ENCODE peak calls at places on chromosomes 4 and X, in nine cellular contexts. D, N, W, R, K, F, J, Y and S are unnamed samples.

GRCh38 chr4:155759372-155760252 is 791 bp downstream of the GUCY1B1 start:
- DNase-seq in D (no peak), N (peak; percentile 23), W (peak; percentile 84), R (peak; percentile 25), K (peak; percentile 48), F (peak; percentile 86), J (no peak), Y (peak; percentile 69), S (peak; percentile 66)

GRCh38 chr4:128241425-128241913 is 46.1 kb downstream of the PGRMC2 start:
- DNase-seq in D (no peak), N (no peak), W (peak; percentile 12), R (no peak), K (no peak), F (no peak), J (no peak), Y (no peak), S (no peak)

GRCh38 chrX:130645955-130646583 is 244.3 kb downstream of the RBMX2 start:
- DNase-seq in D (no peak), N (no peak), W (no peak), R (no peak), K (no peak), F (no peak), J (no peak), Y (no peak), S (no peak)

GRCh38 chr4:53676402-53676871 is 85.2 kb upstream of the LNX1 start:
- DNase-seq in D (no peak), N (no peak), W (no peak), R (no peak), K (no peak), F (no peak), J (no peak), Y (no peak), S (no peak)

GRCh38 chr4:184118516-184118915 is 99.2 kb downstream of the ENPP6 start:
- DNase-seq in D (no peak), N (no peak), W (no peak), R (no peak), K (peak; percentile 21), F (no peak), J (no peak), Y (peak; percentile 35), S (no peak)

GRCh38 chr4:88999392-88999791 is 57.6 kb downstream of the FAM13A start:
- DNase-seq in D (no peak), N (no peak), W (no peak), R (no peak), K (no peak), F (no peak), J (no peak), Y (no peak), S (no peak)

GRCh38 chr4:108313546-108314339 is 145.0 kb upstream of the LEF1 start:
- DNase-seq in D (no peak), N (no peak), W (no peak), R (no peak), K (no peak), F (no peak), J (no peak), Y (no peak), S (no peak)

GRCh38 chrX:38973327-38973726 is 172.1 kb downstream of the MID1IP1 start:
- DNase-seq in D (no peak), N (no peak), W (no peak), R (no peak), K (no peak), F (no peak), J (no peak), Y (no peak), S (no peak)

GRCh38 chr4:144712775-144713174 is 66.8 kb downstream of the HHIP start:
- DNase-seq in D (no peak), N (no peak), W (no peak), R (no peak), K (no peak), F (no peak), J (no peak), Y (no peak), S (no peak)

GRCh38 chrX:14027031-14027430 is 2.7 kb downstream of the GEMIN8 start:
- DNase-seq in D (no peak), N (peak; percentile 25), W (no peak), R (peak; percentile 33), K (no peak), F (no peak), J (no peak), Y (no peak), S (no peak)

GRCh38 chr4:150117094-150117493 is 38.8 kb downstream of the DCLK2 start:
- DNase-seq in D (no peak), N (no peak), W (no peak), R (no peak), K (no peak), F (no peak), J (no peak), Y (no peak), S (peak; percentile 74)

GRCh38 chr4:10115657-10116624 is 658 bp downstream of the WDR1 start:
- DNase-seq in D (peak; percentile 84), N (peak; percentile 78), W (peak; percentile 74), R (no peak), K (peak; percentile 66), F (peak; percentile 93), J (peak; percentile 57), Y (peak; percentile 69), S (peak; percentile 56)

GRCh38 chr4:141021397-141022194 is 111.7 kb downstream of the RNF150 start:
- DNase-seq in D (no peak), N (no peak), W (no peak), R (no peak), K (no peak), F (no peak), J (no peak), Y (peak; percentile 51), S (no peak)
- H3K27ac ChIP-seq in D (no peak overlapping the region), N (no peak overlapping the region), W (peak overlapping the region; percentile 100), R (no peak overlapping the region), K (peak overlapping the region; percentile 77), F (no peak overlapping the region), J (no peak overlapping the region), Y (peak overlapping the region; percentile 97), S (peak overlapping the region; percentile 48)

GRCh38 chrX:105471597-105471996 is 251.1 kb upstream of the TEX13A start:
- DNase-seq in D (no peak), N (no peak), W (no peak), R (no peak), K (no peak), F (no peak), J (no peak), Y (no peak), S (no peak)

GRCh38 chrX:105475801-105476200 is 255.3 kb upstream of the TEX13A start:
- DNase-seq in D (no peak), N (no peak), W (no peak), R (no peak), K (no peak), F (no peak), J (no peak), Y (no peak), S (no peak)

GRCh38 chrX:105483011-105483410 is 262.5 kb upstream of the TEX13A start:
- DNase-seq in D (no peak), N (no peak), W (no peak), R (no peak), K (no peak), F (no peak), J (no peak), Y (no peak), S (no peak)

GRCh38 chrX:105480646-105481310 is 260.3 kb upstream of the TEX13A start:
- DNase-seq in D (no peak), N (no peak), W (no peak), R (no peak), K (no peak), F (no peak), J (no peak), Y (peak; percentile 63), S (no peak)

DNA sequence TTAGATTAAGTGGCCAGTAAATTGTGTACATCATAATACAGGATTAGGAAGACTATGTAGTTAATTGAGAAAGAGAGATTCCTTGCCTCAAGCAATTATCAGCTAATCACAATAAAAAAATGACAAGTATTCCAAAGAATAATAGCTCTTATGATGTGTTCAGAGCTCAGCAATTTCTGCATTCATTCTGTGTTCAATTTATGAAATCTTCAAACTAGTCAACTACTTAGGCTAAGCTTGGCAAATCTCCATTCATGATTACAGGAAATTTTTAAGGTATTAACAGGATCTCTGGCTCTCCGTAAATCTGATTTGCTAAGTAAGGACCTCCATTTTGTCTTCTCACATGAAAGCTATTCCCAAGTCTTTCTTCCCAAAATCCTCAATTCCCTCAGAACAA is 256.9 kb upstream of the TEX13A start:
- DNase-seq in D (no peak), N (no peak), W (no peak), R (no peak), K (no peak), F (no peak), J (no peak), Y (no peak), S (no peak)
- H3K27ac ChIP-seq in D (no peak overlapping the region), N (no peak overlapping the region), W (no peak overlapping the region), R (no peak overlapping the region), K (no peak overlapping the region), F (no peak overlapping the region), J (no peak overlapping the region), Y (no peak overlapping the region), S (no peak overlapping the region)

GRCh38 chr4:163492951-163493504 is 1.5 kb upstream of the TMA16 start:
- DNase-seq in D (no peak), N (no peak), W (no peak), R (no peak), K (no peak), F (no peak), J (no peak), Y (no peak), S (no peak)

GRCh38 chr4:163489929-163490328 is 4.6 kb upstream of the TMA16 start:
- DNase-seq in D (no peak), N (no peak), W (no peak), R (no peak), K (no peak), F (no peak), J (no peak), Y (no peak), S (no peak)

GRCh38 chr4:163494360-163495241 is at the start of gene TMA16:
- DNase-seq in D (peak; percentile 82), N (peak; percentile 87), W (peak; percentile 88), R (peak; percentile 65), K (peak; percentile 89), F (peak; percentile 94), J (peak; percentile 65), Y (peak; percentile 94), S (peak; percentile 81)

GRCh38 chr4:163495900-163496299 is 1.4 kb downstream of the TMA16 start:
- DNase-seq in D (no peak), N (no peak), W (peak; percentile 7), R (no peak), K (no peak), F (no peak), J (no peak), Y (no peak), S (no peak)

GRCh38 chr4:163493643-163494359 is 689 bp upstream of the TMA16 start:
- DNase-seq in D (peak; percentile 62), N (no peak), W (no peak), R (no peak), K (no peak), F (peak; percentile 77), J (no peak), Y (no peak), S (no peak)
- H3K27ac ChIP-seq in D (peak overlapping the region; percentile 82), N (peak overlapping the region; percentile 83), W (peak overlapping the region; percentile 75), R (peak overlapping the region; percentile 40), K (peak overlapping the region; percentile 87), F (peak overlapping the region; percentile 85), J (peak overlapping the region; percentile 70), Y (peak overlapping the region; percentile 94), S (peak overlapping the region; percentile 84)

DNA sequence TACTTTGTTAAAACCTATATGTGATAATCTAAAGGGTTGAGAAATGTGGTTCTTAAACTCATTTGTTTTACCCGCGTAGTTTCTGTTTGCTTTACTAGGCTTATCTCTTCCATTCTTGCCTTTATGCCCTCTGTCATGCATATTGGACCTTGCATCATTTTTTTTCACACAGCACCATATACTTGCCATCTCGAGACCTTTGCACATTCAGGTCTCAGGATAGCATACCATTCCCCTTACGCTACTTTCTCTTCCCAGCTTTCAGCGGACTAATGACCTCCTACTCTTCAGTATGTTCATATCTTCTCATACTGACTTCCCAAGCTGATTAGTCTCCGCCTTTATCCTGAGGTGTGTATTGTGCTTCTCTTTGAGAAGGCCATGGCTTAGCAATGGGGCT is 40.5 kb downstream of the USP38 start:
- DNase-seq in D (no peak), N (no peak), W (no peak), R (no peak), K (no peak), F (no peak), J (no peak), Y (no peak), S (no peak)
- H3K27ac ChIP-seq in D (peak overlapping the region; percentile 17), N (no peak overlapping the region), W (no peak overlapping the region), R (no peak overlapping the region), K (no peak overlapping the region), F (no peak overlapping the region), J (no peak overlapping the region), Y (no peak overlapping the region), S (no peak overlapping the region)